ENCODE peak calls at places on chromosome 10, in four cellular contexts. Z is GM12878, Y is IMR-90, S is lower lobe of right lung. J is an unnamed sample.
A peak's percentile ranks its signal among the peaks of the same experiment; 100 is the strongest.

GRCh38 chr10:76382381-76382851 is 951.0 kb downstream of the LRMDA start:
- DNase-seq in Y (peak; percentile 49), Z (no peak), S (no peak), J (no peak)

GRCh38 chr10:36677170-36677768 is 448.1 kb upstream of the ANKRD30A start:
- DNase-seq in S (no peak), Z (no peak), Y (peak; percentile 78), J (no peak)

GRCh38 chr10:60521974-60522405 is 132.3 kb upstream of the ANK3 start:
- DNase-seq in S (no peak), Z (no peak), Y (peak; percentile 4), J (no peak)

GRCh38 chr10:63718453-63718852 is 197.3 kb downstream of the REEP3 start:
- DNase-seq in Y (no peak), Z (no peak), S (no peak), J (no peak)

GRCh38 chr10:87541114-87541513 is 36.4 kb downstream of the MINPP1 start:
- DNase-seq in S (no peak), Z (no peak), Y (peak; percentile 76), J (no peak)

GRCh38 chr10:63264852-63265617 is 131.9 kb downstream of the NRBF2 start:
- DNase-seq in S (no peak), Z (no peak), Y (peak; percentile 68), J (peak; percentile 56)

GRCh38 chr10:79148452-79149344 is 79.9 kb downstream of the ZMIZ1 start:
- DNase-seq in Y (peak; percentile 40), Z (no peak), S (peak; percentile 82), J (no peak)

GRCh38 chr10:118259288-118259906 is 82.7 kb downstream of the FAM204A start:
- DNase-seq in Z (no peak), S (no peak), Y (peak; percentile 6), J (peak; percentile 75)

GRCh38 chr10:97796651-97797050 is 24.9 kb upstream of the SFRP5 start:
- DNase-seq in S (no peak), Z (no peak), Y (no peak), J (no peak)

GRCh38 chr10:73043766-73044377 is 52.8 kb downstream of the P4HA1 start:
- DNase-seq in S (no peak), Z (no peak), Y (no peak), J (no peak)

GRCh38 chr10:70303731-70304130 is 19.9 kb upstream of the NPFFR1 start:
- DNase-seq in Z (no peak), Y (no peak), S (no peak), J (no peak)

GRCh38 chr10:6171891-6172354 is 30.8 kb upstream of the PFKFB3 start:
- DNase-seq in Z (peak; percentile 24), S (no peak), Y (peak; percentile 96), J (peak; percentile 91)

GRCh38 chr10:103765981-103766380 is 89.4 kb downstream of the SH3PXD2A start:
- DNase-seq in Y (peak; percentile 12), S (no peak), Z (no peak), J (no peak)

GRCh38 chr10:44959243-44960097 is at the start of gene RASSF4:
- DNase-seq in Z (no peak), Y (peak; percentile 74), S (peak; percentile 97), J (peak; percentile 95)
- TF ChIP-seq CTCF in Z (no peak), Y (no peak), S (no peak), J (no peak)

GRCh38 chr10:132233501-132234075 is 46.8 kb downstream of the DPYSL4 start:
- DNase-seq in Z (no peak), S (no peak), Y (no peak), J (no peak)

GRCh38 chr10:132232981-132233380 is 46.2 kb downstream of the DPYSL4 start:
- DNase-seq in S (no peak), Y (no peak), Z (no peak), J (no peak)

GRCh38 chr10:132231656-132232552 is 45.2 kb downstream of the DPYSL4 start:
- DNase-seq in Z (no peak), S (peak; percentile 55), Y (no peak), J (no peak)

GRCh38 chr10:132230557-132231210 is 43.9 kb downstream of the DPYSL4 start:
- DNase-seq in Z (no peak), Y (no peak), S (no peak), J (no peak)

DNA sequence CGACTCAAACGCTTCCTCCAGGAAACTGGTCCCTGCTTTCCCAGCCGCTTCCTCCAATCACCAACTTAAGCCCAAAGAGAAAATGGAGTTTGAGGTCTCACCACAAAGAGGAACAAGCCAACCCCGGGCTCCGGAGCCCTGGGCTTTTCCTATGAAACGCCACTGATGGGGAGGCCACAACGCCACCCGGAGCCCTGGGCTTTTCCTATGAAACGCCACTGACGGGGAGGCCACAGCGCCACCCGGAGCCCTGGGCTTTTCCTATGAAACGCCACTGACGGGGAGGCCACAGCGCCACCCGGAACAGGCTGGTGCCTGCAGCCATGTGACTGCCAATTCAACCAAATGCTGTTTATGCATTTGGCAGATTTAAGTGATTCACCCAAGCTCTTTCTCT is 45.8 kb downstream of the DPYSL4 start:
- DNase-seq in S (peak; percentile 77), Y (no peak), Z (no peak), J (no peak)
- H3K27ac ChIP-seq in S (no peak overlapping the region), Y (no peak overlapping the region), Z (no peak overlapping the region), J (no peak overlapping the region)

GRCh38 chr10:35415505-35415904 is 79.2 kb downstream of the CCNY start:
- DNase-seq in S (no peak), Z (no peak), Y (peak; percentile 19), J (no peak)

GRCh38 chr10:35409808-35410207 is 73.5 kb downstream of the CCNY start:
- DNase-seq in S (no peak), Y (no peak), Z (no peak), J (no peak)

GRCh38 chr10:35412336-35412735 is 76.0 kb downstream of the CCNY start:
- DNase-seq in Y (peak; percentile 28), S (no peak), Z (no peak), J (no peak)

GRCh38 chr10:35413985-35414861 is 77.9 kb downstream of the CCNY start:
- DNase-seq in S (no peak), Z (no peak), Y (peak; percentile 54), J (no peak)

DNA sequence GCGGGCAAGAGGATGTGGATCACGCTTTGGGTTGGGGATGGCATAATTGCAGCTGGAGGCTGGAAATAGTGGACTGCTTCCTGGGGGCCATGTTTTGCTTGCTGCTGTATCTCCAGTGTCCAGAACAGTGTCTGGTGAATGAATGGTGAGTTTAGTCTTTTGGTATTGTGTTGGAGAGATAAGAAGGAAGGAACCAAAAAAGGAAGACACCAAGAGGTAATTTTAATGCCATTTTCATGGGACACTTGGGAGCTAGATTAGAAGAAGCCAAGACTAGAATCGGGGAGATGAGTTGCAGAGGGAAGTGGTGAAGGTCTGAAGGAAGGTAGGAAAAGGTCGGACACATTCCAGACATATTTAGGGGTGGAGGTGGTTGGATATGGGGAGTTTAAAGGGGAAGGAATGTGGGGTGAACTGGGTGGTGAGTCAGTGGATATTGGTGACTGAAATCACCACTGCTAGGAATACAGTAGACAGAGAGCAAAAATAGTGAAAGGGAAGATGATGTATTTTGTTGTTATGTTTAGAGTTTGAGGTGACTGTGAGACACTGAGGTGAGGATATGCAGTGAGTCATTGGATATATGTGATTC is 76.7 kb downstream of the CCNY start:
- DNase-seq in Y (peak; percentile 61), Z (no peak), S (no peak), J (no peak)
- H3K4me1 ChIP-seq in Y (peaks cover 32% of the 10 kb centered on the region), Z (no peaks in the 10 kb centered on the region), S (peaks cover 45% of the 10 kb centered on the region), J (peaks cover 30% of the 10 kb centered on the region)

GRCh38 chr10:99631496-99631895 is 11.3 kb upstream of the SLC25A28 start:
- DNase-seq in S (no peak), Z (no peak), Y (peak; percentile 78), J (peak; percentile 18)

GRCh38 chr10:99630991-99631390 is 10.8 kb upstream of the SLC25A28 start:
- DNase-seq in S (no peak), Y (peak; percentile 15), Z (no peak), J (no peak)

GRCh38 chr10:99628923-99629624 is 8.8 kb upstream of the SLC25A28 start:
- DNase-seq in Z (no peak), S (no peak), Y (no peak), J (no peak)

GRCh38 chr10:99629625-99629978 is 9.4 kb upstream of the SLC25A28 start:
- DNase-seq in Z (no peak), Y (no peak), S (no peak), J (no peak)

DNA sequence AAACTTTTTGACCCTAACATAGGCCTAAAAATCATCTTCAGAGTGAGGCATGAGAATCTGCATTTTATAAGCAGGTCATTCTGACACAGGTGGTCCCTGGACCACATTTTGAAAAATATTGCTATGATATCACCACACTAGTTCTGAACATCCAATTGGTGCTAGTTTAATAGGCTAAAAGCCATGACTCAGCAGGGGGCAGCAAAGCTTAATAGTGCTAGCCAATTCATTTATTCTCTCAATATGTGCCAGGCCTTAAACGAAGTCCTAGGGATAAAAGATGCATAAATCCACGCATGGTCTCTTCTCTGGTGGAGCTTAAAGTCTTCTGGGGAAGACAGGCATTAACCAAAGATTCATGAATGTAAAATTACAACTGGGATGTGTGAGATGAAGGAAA is 10.2 kb upstream of the SLC25A28 start:
- DNase-seq in Z (no peak), S (no peak), Y (peak; percentile 64), J (no peak)
- TF ChIP-seq CTCF in Z (peak; percentile 33), S (peak; percentile 32), Y (peak; percentile 69), J (peak; percentile 67)

DNA sequence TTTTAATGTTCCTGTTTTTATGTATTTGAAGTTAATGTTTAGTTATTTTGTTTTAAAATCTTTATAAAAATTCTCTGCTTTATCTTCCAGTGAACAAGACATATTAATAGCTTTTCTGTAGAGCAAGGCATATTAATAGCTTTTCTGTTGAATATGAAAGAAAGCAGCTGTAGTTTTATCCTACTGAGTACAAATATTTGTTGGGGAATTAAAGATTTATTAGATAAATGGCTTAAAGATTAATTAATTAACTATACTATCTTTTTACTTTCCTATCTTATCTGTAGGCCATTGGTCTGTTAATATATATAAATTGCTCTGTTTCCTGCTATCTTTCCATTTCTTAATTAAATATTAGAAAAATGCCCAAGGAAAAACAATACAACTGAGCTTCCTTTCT is 299.6 kb downstream of the ADK start:
- DNase-seq in Z (no peak), S (no peak), Y (no peak), J (no peak)
- H3K27ac ChIP-seq in Z (no peak overlapping the region), S (no peak overlapping the region), Y (no peak overlapping the region), J (no peak overlapping the region)

DNA sequence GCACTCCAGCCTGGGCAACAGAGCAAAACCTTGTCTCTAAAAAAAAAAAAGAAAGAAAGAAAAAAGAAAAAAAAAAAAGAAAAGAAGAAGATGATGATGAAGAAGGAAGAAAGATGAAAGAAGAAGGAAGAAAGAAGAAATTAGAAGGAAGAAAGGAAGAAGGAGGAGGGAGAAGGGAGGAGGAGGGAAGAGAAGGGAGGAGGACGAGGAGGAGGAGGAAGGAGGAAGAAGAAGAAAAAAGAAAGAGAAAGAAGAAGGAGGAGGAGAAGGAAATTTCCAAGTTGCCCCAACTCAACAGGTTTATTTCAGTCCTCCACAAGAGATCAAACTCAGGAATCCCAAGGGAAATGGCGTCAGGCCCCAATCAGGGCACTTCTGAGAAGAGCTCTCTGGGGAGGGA is 115.7 kb downstream of the ABLIM1 start:
- DNase-seq in S (no peak), Y (no peak), Z (no peak), J (no peak)
- H3K4me1 ChIP-seq in S (peaks cover 38% of the 10 kb centered on the region), Y (peaks cover 6% of the 10 kb centered on the region), Z (peaks cover 51% of the 10 kb centered on the region), J (peaks cover 4% of the 10 kb centered on the region)

GRCh38 chr10:120600871-120601644 is 144.0 kb downstream of the PLPP4 start:
- DNase-seq in S (no peak), Z (no peak), Y (no peak), J (no peak)
- TF ChIP-seq CTCF in S (no peak), Z (peak; percentile 14), Y (no peak), J (peak; percentile 16)

GRCh38 chr10:35643976-35644799 is 2.1 kb upstream of the FZD8 start:
- DNase-seq in S (no peak), Y (no peak), Z (no peak), J (no peak)
- H3K27ac ChIP-seq in S (peak overlapping the region; percentile 47), Y (no peak overlapping the region), Z (no peak overlapping the region), J (no peak overlapping the region)